ENCODE peak calls at places on chromosome 14, in seven cellular contexts. One of them, this sample, is unnamed.

GRCh38 chr14:63562414-63562813 is 19.2 kb upstream of the PPP2R5E start:
- ATAC-seq in CD4-positive, alpha-beta T cell: no peak
- ATAC-seq in naive thymus-derived CD4-positive, alpha-beta T cell: no peak
- ATAC-seq in upper lobe of left lung: no peak
- ATAC-seq in heart left ventricle: no peak
- ATAC-seq in pancreas: no peak
- ATAC-seq in body of pancreas: no peak
- ATAC-seq in this sample: no peak

GRCh38 chr14:99951085-99951484 is 114.1 kb upstream of the EVL start:
- ATAC-seq in CD4-positive, alpha-beta T cell: no peak
- ATAC-seq in naive thymus-derived CD4-positive, alpha-beta T cell: no peak
- ATAC-seq in upper lobe of left lung: peak
- ATAC-seq in heart left ventricle: no peak
- ATAC-seq in pancreas: no peak
- ATAC-seq in body of pancreas: no peak
- ATAC-seq in this sample: no peak

GRCh38 chr14:105039458-105040205 is 18.7 kb upstream of the CDCA4 start:
- ATAC-seq in CD4-positive, alpha-beta T cell: no peak
- ATAC-seq in naive thymus-derived CD4-positive, alpha-beta T cell: no peak
- ATAC-seq in upper lobe of left lung: no peak
- ATAC-seq in heart left ventricle: no peak
- ATAC-seq in pancreas: no peak
- ATAC-seq in body of pancreas: no peak
- ATAC-seq in this sample: no peak

GRCh38 chr14:71659165-71659564 is 273.1 kb upstream of the RGS6 start:
- ATAC-seq in CD4-positive, alpha-beta T cell: no peak
- ATAC-seq in naive thymus-derived CD4-positive, alpha-beta T cell: no peak
- ATAC-seq in upper lobe of left lung: no peak
- ATAC-seq in heart left ventricle: no peak
- ATAC-seq in pancreas: peak
- ATAC-seq in body of pancreas: no peak
- ATAC-seq in this sample: no peak

GRCh38 chr14:99568567-99569560 is 35.1 kb downstream of the CCDC85C start:
- ATAC-seq in CD4-positive, alpha-beta T cell: no peak
- ATAC-seq in naive thymus-derived CD4-positive, alpha-beta T cell: no peak
- ATAC-seq in upper lobe of left lung: no peak
- ATAC-seq in heart left ventricle: peak
- ATAC-seq in pancreas: no peak
- ATAC-seq in body of pancreas: no peak
- ATAC-seq in this sample: no peak

GRCh38 chr14:50340945-50341344 is 28.8 kb downstream of the DMAC2L start:
- ATAC-seq in CD4-positive, alpha-beta T cell: no peak
- ATAC-seq in naive thymus-derived CD4-positive, alpha-beta T cell: no peak
- ATAC-seq in upper lobe of left lung: no peak
- ATAC-seq in heart left ventricle: no peak
- ATAC-seq in pancreas: no peak
- ATAC-seq in body of pancreas: no peak
- ATAC-seq in this sample: no peak

GRCh38 chr14:53432378-53432802 is 279.3 kb upstream of the DDHD1 start:
- ATAC-seq in CD4-positive, alpha-beta T cell: no peak
- ATAC-seq in naive thymus-derived CD4-positive, alpha-beta T cell: no peak
- ATAC-seq in upper lobe of left lung: peak
- ATAC-seq in heart left ventricle: no peak
- ATAC-seq in pancreas: no peak
- ATAC-seq in body of pancreas: no peak
- ATAC-seq in this sample: no peak

GRCh38 chr14:61838661-61839060 is 76.4 kb downstream of the SNAPC1 start:
- ATAC-seq in CD4-positive, alpha-beta T cell: no peak
- ATAC-seq in naive thymus-derived CD4-positive, alpha-beta T cell: no peak
- ATAC-seq in upper lobe of left lung: peak
- ATAC-seq in heart left ventricle: no peak
- ATAC-seq in pancreas: peak
- ATAC-seq in body of pancreas: no peak
- ATAC-seq in this sample: no peak

GRCh38 chr14:69093551-69094421 is 59.1 kb downstream of the DCAF5 start:
- ATAC-seq in CD4-positive, alpha-beta T cell: no peak
- ATAC-seq in naive thymus-derived CD4-positive, alpha-beta T cell: no peak
- ATAC-seq in upper lobe of left lung: peak
- ATAC-seq in heart left ventricle: no peak
- ATAC-seq in pancreas: peak
- ATAC-seq in body of pancreas: peak
- ATAC-seq in this sample: peak

GRCh38 chr14:72812292-72812851 is 81.5 kb downstream of the DPF3 start:
- ATAC-seq in CD4-positive, alpha-beta T cell: no peak
- ATAC-seq in naive thymus-derived CD4-positive, alpha-beta T cell: no peak
- ATAC-seq in upper lobe of left lung: no peak
- ATAC-seq in heart left ventricle: peak
- ATAC-seq in pancreas: peak
- ATAC-seq in body of pancreas: no peak
- ATAC-seq in this sample: peak
- H3K27ac ChIP-seq in CD4-positive, alpha-beta T cell: no peak
- H3K27ac ChIP-seq in naive thymus-derived CD4-positive, alpha-beta T cell: no peak
- H3K27ac ChIP-seq in upper lobe of left lung: no peak
- H3K27ac ChIP-seq in heart left ventricle: peak
- H3K27ac ChIP-seq in pancreas: no peak
- H3K27ac ChIP-seq in body of pancreas: no peak
- H3K27ac ChIP-seq in this sample: peak

DNA sequence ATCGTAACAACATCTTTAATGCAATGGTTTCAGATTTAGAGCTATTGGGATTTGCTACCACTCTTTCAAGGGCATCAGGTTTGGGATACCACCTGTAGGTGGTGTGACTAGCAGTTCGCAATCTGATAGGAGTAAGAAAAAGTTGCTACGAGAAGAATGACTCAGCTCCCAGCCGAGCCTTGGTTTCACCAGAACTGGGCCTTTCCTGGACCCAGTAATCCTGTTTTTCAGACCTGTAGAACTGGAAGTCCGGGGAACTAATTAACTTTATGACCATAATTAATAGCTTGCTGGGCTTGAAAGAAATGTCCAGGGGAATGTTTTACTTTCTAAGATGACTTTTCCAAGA is 770 bp downstream of the ABHD4 start:
- ATAC-seq in CD4-positive, alpha-beta T cell: peak
- ATAC-seq in naive thymus-derived CD4-positive, alpha-beta T cell: peak
- ATAC-seq in upper lobe of left lung: peak
- ATAC-seq in heart left ventricle: no peak
- ATAC-seq in pancreas: peak
- ATAC-seq in body of pancreas: peak
- ATAC-seq in this sample: peak
- H3K27ac ChIP-seq in CD4-positive, alpha-beta T cell: no peak
- H3K27ac ChIP-seq in naive thymus-derived CD4-positive, alpha-beta T cell: peak
- H3K27ac ChIP-seq in upper lobe of left lung: peak
- H3K27ac ChIP-seq in heart left ventricle: peak
- H3K27ac ChIP-seq in pancreas: peak
- H3K27ac ChIP-seq in body of pancreas: peak
- H3K27ac ChIP-seq in this sample: peak

DNA sequence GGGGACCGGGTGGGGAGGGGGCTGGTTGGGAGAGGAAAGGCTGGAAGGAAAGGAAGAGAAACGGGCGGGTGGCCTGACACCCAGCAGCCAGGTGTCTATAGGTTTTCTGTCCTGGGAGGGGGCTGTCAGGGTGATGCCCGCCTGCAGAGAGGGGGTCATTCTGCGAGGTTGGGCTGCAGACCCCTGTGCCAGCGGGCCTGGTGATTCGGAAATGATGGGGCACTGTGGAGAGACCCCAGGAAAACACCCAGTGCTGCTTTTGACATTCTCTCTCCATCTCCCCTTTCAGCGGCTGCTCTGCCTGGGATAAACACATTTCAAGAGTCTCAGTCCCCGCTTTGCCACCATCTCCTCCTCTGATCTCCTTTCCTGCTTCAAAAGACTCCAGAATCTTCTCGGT is 168.5 kb upstream of the RTL1 start:
- ATAC-seq in CD4-positive, alpha-beta T cell: no peak
- ATAC-seq in naive thymus-derived CD4-positive, alpha-beta T cell: no peak
- ATAC-seq in upper lobe of left lung: no peak
- ATAC-seq in heart left ventricle: no peak
- ATAC-seq in pancreas: no peak
- ATAC-seq in body of pancreas: no peak
- ATAC-seq in this sample: no peak
- H3K27ac ChIP-seq in CD4-positive, alpha-beta T cell: no peak
- H3K27ac ChIP-seq in naive thymus-derived CD4-positive, alpha-beta T cell: no peak
- H3K27ac ChIP-seq in upper lobe of left lung: no peak
- H3K27ac ChIP-seq in heart left ventricle: no peak
- H3K27ac ChIP-seq in pancreas: no peak
- H3K27ac ChIP-seq in body of pancreas: no peak
- H3K27ac ChIP-seq in this sample: no peak

DNA sequence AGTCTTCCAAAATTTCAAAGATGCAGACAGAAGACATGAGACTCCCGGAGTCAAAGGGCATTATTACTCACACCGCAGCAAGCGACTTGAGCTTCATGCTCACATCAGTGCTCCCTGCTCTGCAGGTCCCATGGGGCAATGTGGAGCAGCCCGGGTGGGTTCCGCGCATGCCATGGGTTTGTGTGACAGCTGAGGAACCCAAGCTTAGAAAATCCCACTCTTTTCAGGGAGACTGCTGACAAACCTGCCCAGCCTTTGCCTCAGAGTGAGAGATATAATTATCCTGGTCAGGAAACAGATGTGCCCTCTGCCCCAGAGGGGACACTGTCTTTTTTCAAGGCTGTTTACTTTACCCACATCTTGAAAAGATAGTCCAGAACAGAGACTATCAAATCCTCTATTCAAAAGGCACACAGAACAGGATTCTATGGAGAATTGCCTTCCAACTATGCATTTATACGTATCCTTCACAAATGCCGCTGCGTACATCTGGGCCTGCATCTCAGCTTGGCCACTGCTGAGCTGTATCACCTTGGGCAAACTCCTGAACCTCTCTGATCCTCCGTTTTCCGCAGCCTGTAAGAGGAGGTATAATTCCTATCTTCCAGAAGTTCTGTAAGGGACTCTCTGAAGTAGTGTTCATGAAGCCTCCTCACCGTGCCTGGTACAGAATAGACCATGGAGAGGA is 16.0 kb downstream of the C14orf132 start:
- ATAC-seq in CD4-positive, alpha-beta T cell: no peak
- ATAC-seq in naive thymus-derived CD4-positive, alpha-beta T cell: no peak
- ATAC-seq in upper lobe of left lung: no peak
- ATAC-seq in heart left ventricle: no peak
- ATAC-seq in pancreas: no peak
- ATAC-seq in body of pancreas: no peak
- ATAC-seq in this sample: no peak
- H3K27ac ChIP-seq in CD4-positive, alpha-beta T cell: no peak
- H3K27ac ChIP-seq in naive thymus-derived CD4-positive, alpha-beta T cell: no peak
- H3K27ac ChIP-seq in upper lobe of left lung: no peak
- H3K27ac ChIP-seq in heart left ventricle: no peak
- H3K27ac ChIP-seq in pancreas: no peak
- H3K27ac ChIP-seq in body of pancreas: no peak
- H3K27ac ChIP-seq in this sample: peak

GRCh38 chr14:24067133-24068082 is 4.0 kb upstream of the CPNE6 start:
- ATAC-seq in CD4-positive, alpha-beta T cell: no peak
- ATAC-seq in naive thymus-derived CD4-positive, alpha-beta T cell: no peak
- ATAC-seq in upper lobe of left lung: no peak
- ATAC-seq in heart left ventricle: no peak
- ATAC-seq in pancreas: no peak
- ATAC-seq in body of pancreas: no peak
- ATAC-seq in this sample: no peak
- H3K27ac ChIP-seq in CD4-positive, alpha-beta T cell: no peak
- H3K27ac ChIP-seq in naive thymus-derived CD4-positive, alpha-beta T cell: no peak
- H3K27ac ChIP-seq in upper lobe of left lung: no peak
- H3K27ac ChIP-seq in heart left ventricle: no peak
- H3K27ac ChIP-seq in pancreas: no peak
- H3K27ac ChIP-seq in body of pancreas: no peak
- H3K27ac ChIP-seq in this sample: no peak

GRCh38 chr14:90253826-90254225 is 2.5 kb upstream of the PSMC1 start:
- ATAC-seq in CD4-positive, alpha-beta T cell: no peak
- ATAC-seq in naive thymus-derived CD4-positive, alpha-beta T cell: no peak
- ATAC-seq in upper lobe of left lung: no peak
- ATAC-seq in heart left ventricle: no peak
- ATAC-seq in pancreas: no peak
- ATAC-seq in body of pancreas: no peak
- ATAC-seq in this sample: no peak
- H3K27ac ChIP-seq in CD4-positive, alpha-beta T cell: no peak
- H3K27ac ChIP-seq in naive thymus-derived CD4-positive, alpha-beta T cell: no peak
- H3K27ac ChIP-seq in upper lobe of left lung: no peak
- H3K27ac ChIP-seq in heart left ventricle: no peak
- H3K27ac ChIP-seq in pancreas: no peak
- H3K27ac ChIP-seq in body of pancreas: no peak
- H3K27ac ChIP-seq in this sample: no peak

DNA sequence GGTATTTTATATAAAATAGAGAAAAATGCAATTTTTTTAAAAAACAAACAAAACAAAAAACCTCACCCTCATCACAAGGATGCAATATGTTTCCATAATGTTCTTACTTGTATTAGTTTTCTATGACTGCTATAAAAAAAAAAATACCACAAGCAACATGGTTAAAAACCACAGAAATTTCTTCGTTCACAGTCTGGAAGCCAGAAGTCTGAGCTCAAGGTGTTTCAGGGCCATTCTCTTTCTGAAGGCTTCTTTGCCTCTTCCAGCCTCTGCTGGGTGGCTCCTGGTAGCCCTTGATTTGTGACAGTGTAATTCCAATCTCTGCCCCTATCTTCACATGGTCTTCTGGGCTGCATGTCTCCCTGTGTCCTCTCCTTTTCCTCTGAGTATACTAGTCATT is 21.5 kb upstream of the SSTR1 start:
- ATAC-seq in CD4-positive, alpha-beta T cell: no peak
- ATAC-seq in naive thymus-derived CD4-positive, alpha-beta T cell: no peak
- ATAC-seq in upper lobe of left lung: no peak
- ATAC-seq in heart left ventricle: no peak
- ATAC-seq in pancreas: no peak
- ATAC-seq in body of pancreas: no peak
- ATAC-seq in this sample: no peak
- H3K27ac ChIP-seq in CD4-positive, alpha-beta T cell: no peak
- H3K27ac ChIP-seq in naive thymus-derived CD4-positive, alpha-beta T cell: no peak
- H3K27ac ChIP-seq in upper lobe of left lung: no peak
- H3K27ac ChIP-seq in heart left ventricle: no peak
- H3K27ac ChIP-seq in pancreas: no peak
- H3K27ac ChIP-seq in body of pancreas: no peak
- H3K27ac ChIP-seq in this sample: no peak

DNA sequence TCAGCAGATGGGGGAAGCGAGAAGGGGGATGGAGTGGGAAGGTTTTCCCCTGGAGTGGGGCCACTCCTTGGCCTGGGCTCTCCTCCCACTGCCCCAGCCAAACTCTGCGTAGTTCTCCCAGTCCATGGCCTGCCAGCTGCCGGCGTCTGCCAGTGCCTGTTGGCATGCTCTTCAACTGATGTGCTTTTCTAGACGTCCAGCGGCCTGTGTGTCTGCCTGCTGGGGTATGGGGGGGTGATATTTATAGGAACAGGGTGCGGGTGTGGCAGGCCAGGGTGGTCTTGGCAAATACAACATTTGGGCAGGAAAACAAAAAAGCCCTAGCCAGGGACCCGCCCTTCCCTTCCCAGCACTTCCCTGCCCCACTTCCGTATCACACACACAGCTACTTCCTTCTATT is 786.3 kb upstream of the NOVA1 start:
- ATAC-seq in CD4-positive, alpha-beta T cell: no peak
- ATAC-seq in naive thymus-derived CD4-positive, alpha-beta T cell: no peak
- ATAC-seq in upper lobe of left lung: no peak
- ATAC-seq in heart left ventricle: no peak
- ATAC-seq in pancreas: no peak
- ATAC-seq in body of pancreas: no peak
- ATAC-seq in this sample: no peak
- H3K27ac ChIP-seq in CD4-positive, alpha-beta T cell: no peak
- H3K27ac ChIP-seq in naive thymus-derived CD4-positive, alpha-beta T cell: no peak
- H3K27ac ChIP-seq in upper lobe of left lung: no peak
- H3K27ac ChIP-seq in heart left ventricle: no peak
- H3K27ac ChIP-seq in pancreas: no peak
- H3K27ac ChIP-seq in body of pancreas: no peak
- H3K27ac ChIP-seq in this sample: no peak

This sample was measured in gastroesophageal sphincter.